ENCODE peak calls at places on chromosomes 5 and 9, in six cellular contexts. One of them, this sample, is unnamed. For H3K4me1 and H3K27me3, the result is how much of the 10 kb centered on the place peaks cover.

GRCh38 chr5:169921370-169921769 is 58.9 kb downstream of the INSYN2B start:
- DNase-seq in BE2C: no peak
- DNase-seq in adipocyte: no peak
- DNase-seq in aorta: no peak
- DNase-seq in uterus: no peak
- DNase-seq in endothelial cell of umbilical vein: no peak
- DNase-seq in this sample: no peak

GRCh38 chr5:180103487-180103886 is 31.9 kb upstream of the RNF130 start:
- DNase-seq in BE2C: no peak
- DNase-seq in adipocyte: no peak
- DNase-seq in aorta: no peak
- DNase-seq in uterus: no peak
- DNase-seq in endothelial cell of umbilical vein: no peak
- DNase-seq in this sample: no peak

GRCh38 chr9:115633099-115633498 is 515.1 kb upstream of the TNC start:
- DNase-seq in BE2C: no peak
- DNase-seq in adipocyte: peak
- DNase-seq in aorta: no peak
- DNase-seq in uterus: no peak
- DNase-seq in endothelial cell of umbilical vein: no peak
- DNase-seq in this sample: no peak

GRCh38 chr5:62460578-62460983 is 48.0 kb downstream of the IPO11 start:
- DNase-seq in BE2C: no peak
- DNase-seq in adipocyte: peak
- DNase-seq in aorta: no peak
- DNase-seq in uterus: no peak
- DNase-seq in endothelial cell of umbilical vein: peak
- DNase-seq in this sample: peak

GRCh38 chr9:99140685-99141314 is 35.9 kb downstream of the TGFBR1 start:
- DNase-seq in BE2C: peak
- DNase-seq in adipocyte: peak
- DNase-seq in aorta: no peak
- DNase-seq in uterus: peak
- DNase-seq in endothelial cell of umbilical vein: peak
- DNase-seq in this sample: peak

GRCh38 chr9:91040371-91041215 is 239.0 kb downstream of the SYK start:
- DNase-seq in BE2C: no peak
- DNase-seq in adipocyte: no peak
- DNase-seq in aorta: no peak
- DNase-seq in uterus: no peak
- DNase-seq in endothelial cell of umbilical vein: no peak
- DNase-seq in this sample: no peak

GRCh38 chr9:98192503-98193335 is at the start of gene CORO2A:
- DNase-seq in BE2C: peak
- DNase-seq in adipocyte: peak
- DNase-seq in aorta: peak
- DNase-seq in uterus: peak
- DNase-seq in endothelial cell of umbilical vein: peak
- DNase-seq in this sample: peak

GRCh38 chr9:136202449-136203405 is 2.2 kb downstream of the LHX3 start:
- DNase-seq in BE2C: no peak
- DNase-seq in adipocyte: no peak
- DNase-seq in aorta: no peak
- DNase-seq in uterus: no peak
- DNase-seq in endothelial cell of umbilical vein: no peak
- DNase-seq in this sample: no peak

GRCh38 chr5:127995556-127995955 is 88.0 kb upstream of the SLC12A2 start:
- DNase-seq in BE2C: no peak
- DNase-seq in adipocyte: peak
- DNase-seq in aorta: no peak
- DNase-seq in uterus: no peak
- DNase-seq in endothelial cell of umbilical vein: no peak
- DNase-seq in this sample: no peak

GRCh38 chr5:80822640-80823039 is 137.5 kb upstream of the RASGRF2 start:
- DNase-seq in BE2C: no peak
- DNase-seq in adipocyte: no peak
- DNase-seq in aorta: no peak
- DNase-seq in uterus: no peak
- DNase-seq in endothelial cell of umbilical vein: no peak
- DNase-seq in this sample: no peak

GRCh38 chr9:129776938-129777768 is 24.3 kb upstream of the PTGES start:
- DNase-seq in BE2C: peak
- DNase-seq in adipocyte: peak
- DNase-seq in aorta: peak
- DNase-seq in uterus: peak
- DNase-seq in endothelial cell of umbilical vein: peak
- DNase-seq in this sample: peak

GRCh38 chr5:158511454-158511853 is 588.3 kb downstream of the EBF1 start:
- DNase-seq in BE2C: no peak
- DNase-seq in adipocyte: no peak
- DNase-seq in aorta: no peak
- DNase-seq in uterus: no peak
- DNase-seq in endothelial cell of umbilical vein: no peak
- DNase-seq in this sample: no peak

GRCh38 chr5:51881901-51882300 is 498.7 kb downstream of the ISL1 start:
- DNase-seq in BE2C: no peak
- DNase-seq in adipocyte: no peak
- DNase-seq in aorta: no peak
- DNase-seq in uterus: no peak
- DNase-seq in endothelial cell of umbilical vein: no peak
- DNase-seq in this sample: no peak

GRCh38 chr5:131541766-131542165 is 93.3 kb downstream of the RAPGEF6 start:
- DNase-seq in BE2C: no peak
- DNase-seq in adipocyte: no peak
- DNase-seq in aorta: no peak
- DNase-seq in uterus: no peak
- DNase-seq in endothelial cell of umbilical vein: peak
- DNase-seq in this sample: no peak

GRCh38 chr9:14346301-14346721 is 32.4 kb upstream of the NFIB start:
- DNase-seq in BE2C: no peak
- DNase-seq in adipocyte: no peak
- DNase-seq in aorta: no peak
- DNase-seq in uterus: no peak
- DNase-seq in endothelial cell of umbilical vein: no peak
- DNase-seq in this sample: no peak

GRCh38 chr5:31886206-31886605 is 247.3 kb downstream of the PDZD2 start:
- DNase-seq in BE2C: no peak
- DNase-seq in adipocyte: no peak
- DNase-seq in aorta: no peak
- DNase-seq in uterus: no peak
- DNase-seq in endothelial cell of umbilical vein: no peak
- DNase-seq in this sample: no peak

GRCh38 chr9:128588581-128589233 is 36.3 kb downstream of the SPTAN1 start:
- DNase-seq in BE2C: no peak
- DNase-seq in adipocyte: no peak
- DNase-seq in aorta: no peak
- DNase-seq in uterus: no peak
- DNase-seq in endothelial cell of umbilical vein: no peak
- DNase-seq in this sample: no peak

GRCh38 chr9:121246821-121247511 is 21.0 kb upstream of the GSN start:
- DNase-seq in BE2C: no peak
- DNase-seq in adipocyte: peak
- DNase-seq in aorta: no peak
- DNase-seq in uterus: peak
- DNase-seq in endothelial cell of umbilical vein: no peak
- DNase-seq in this sample: no peak

GRCh38 chr5:13972029-13972428 is 27.5 kb upstream of the DNAH5 start:
- DNase-seq in BE2C: no peak
- DNase-seq in adipocyte: no peak
- DNase-seq in aorta: no peak
- DNase-seq in uterus: no peak
- DNase-seq in endothelial cell of umbilical vein: no peak
- DNase-seq in this sample: no peak

GRCh38 chr5:155126573-155126972 is 113.0 kb downstream of the KIF4B start:
- DNase-seq in BE2C: no peak
- DNase-seq in adipocyte: no peak
- DNase-seq in aorta: no peak
- DNase-seq in uterus: no peak
- DNase-seq in endothelial cell of umbilical vein: no peak
- DNase-seq in this sample: no peak

GRCh38 chr5:5140051-5141010 is at the start of gene ADAMTS16:
- DNase-seq in BE2C: peak
- DNase-seq in adipocyte: no peak
- DNase-seq in aorta: no peak
- DNase-seq in uterus: no peak
- DNase-seq in endothelial cell of umbilical vein: no peak
- DNase-seq in this sample: no peak

GRCh38 chr5:147482426-147483196 is 27.3 kb downstream of the DPYSL3 start:
- DNase-seq in BE2C: peak
- DNase-seq in adipocyte: peak
- DNase-seq in aorta: no peak
- DNase-seq in uterus: no peak
- DNase-seq in endothelial cell of umbilical vein: peak
- DNase-seq in this sample: no peak

GRCh38 chr9:127545196-127546124 is 66.6 kb upstream of the STXBP1 start:
- DNase-seq in BE2C: no peak
- DNase-seq in adipocyte: no peak
- DNase-seq in aorta: no peak
- DNase-seq in uterus: no peak
- DNase-seq in endothelial cell of umbilical vein: peak
- DNase-seq in this sample: peak

GRCh38 chr9:37246825-37247224 is 126.5 kb downstream of the ZCCHC7 start:
- DNase-seq in BE2C: no peak
- DNase-seq in adipocyte: no peak
- DNase-seq in aorta: no peak
- DNase-seq in uterus: no peak
- DNase-seq in endothelial cell of umbilical vein: no peak
- DNase-seq in this sample: no peak
- H3K4me1 ChIP-seq in BE2C: under half
- H3K4me1 ChIP-seq in adipocyte: under half
- H3K4me1 ChIP-seq in aorta: under half
- H3K4me1 ChIP-seq in uterus: under half
- H3K4me1 ChIP-seq in endothelial cell of umbilical vein: under half
- H3K4me1 ChIP-seq in this sample: under half

DNA sequence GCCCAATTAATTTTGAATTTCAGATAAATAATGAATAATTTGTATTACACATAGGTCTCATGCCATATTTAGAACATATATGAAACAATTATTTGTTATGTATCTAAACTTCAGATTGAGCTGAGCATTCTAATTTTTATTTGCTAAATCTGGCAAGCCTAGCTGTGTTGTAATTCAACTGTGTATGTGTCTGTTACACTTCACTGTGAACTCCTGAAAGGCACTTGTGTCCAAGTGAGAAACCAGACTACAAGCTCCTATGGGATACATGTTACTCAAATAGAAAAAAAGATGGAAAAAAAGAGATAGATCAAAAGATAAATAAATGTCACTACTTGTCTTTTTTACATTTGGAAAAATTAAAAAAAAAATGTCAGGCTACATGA is 56.5 kb upstream of the ANKRD55 start:
- DNase-seq in BE2C: no peak
- DNase-seq in adipocyte: no peak
- DNase-seq in aorta: no peak
- DNase-seq in uterus: no peak
- DNase-seq in endothelial cell of umbilical vein: no peak
- DNase-seq in this sample: no peak
- H3K4me3 ChIP-seq in BE2C: no peak
- H3K4me3 ChIP-seq in adipocyte: no peak
- H3K4me3 ChIP-seq in aorta: no peak
- H3K4me3 ChIP-seq in uterus: no peak
- H3K4me3 ChIP-seq in endothelial cell of umbilical vein: no peak
- H3K4me3 ChIP-seq in this sample: no peak

GRCh38 chr5:38455797-38456330 is 100.6 kb downstream of the LIFR start:
- DNase-seq in BE2C: no peak
- DNase-seq in adipocyte: no peak
- DNase-seq in aorta: no peak
- DNase-seq in uterus: no peak
- DNase-seq in endothelial cell of umbilical vein: no peak
- DNase-seq in this sample: no peak

GRCh38 chr5:38453506-38453905 is 102.9 kb downstream of the LIFR start:
- DNase-seq in BE2C: no peak
- DNase-seq in adipocyte: no peak
- DNase-seq in aorta: peak
- DNase-seq in uterus: no peak
- DNase-seq in endothelial cell of umbilical vein: no peak
- DNase-seq in this sample: no peak

GRCh38 chr5:38451372-38451735 is 105.1 kb downstream of the LIFR start:
- DNase-seq in BE2C: no peak
- DNase-seq in adipocyte: no peak
- DNase-seq in aorta: no peak
- DNase-seq in uterus: no peak
- DNase-seq in endothelial cell of umbilical vein: no peak
- DNase-seq in this sample: no peak

GRCh38 chr5:38452201-38452600 is 104.2 kb downstream of the LIFR start:
- DNase-seq in BE2C: no peak
- DNase-seq in adipocyte: no peak
- DNase-seq in aorta: no peak
- DNase-seq in uterus: no peak
- DNase-seq in endothelial cell of umbilical vein: no peak
- DNase-seq in this sample: no peak

DNA sequence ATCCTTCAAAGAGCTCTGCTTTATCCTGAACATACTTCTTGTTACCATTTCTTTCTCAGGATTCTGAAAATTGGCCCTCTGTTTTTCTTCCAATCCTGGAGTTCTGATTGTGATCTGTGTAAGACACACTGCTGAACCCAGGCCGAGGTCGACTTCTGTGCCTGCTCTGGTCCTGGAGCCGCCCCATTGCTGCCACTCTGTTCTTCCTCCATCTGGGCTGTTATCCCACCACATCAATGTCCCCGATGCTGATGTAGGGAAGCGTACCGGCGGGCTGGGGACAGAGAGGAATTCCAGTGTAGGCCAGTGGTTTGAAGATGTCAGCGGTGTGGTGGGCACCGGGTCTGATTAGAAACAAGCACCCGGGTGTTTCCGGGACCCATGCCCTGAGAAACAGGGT is 102.5 kb downstream of the LIFR start:
- DNase-seq in BE2C: no peak
- DNase-seq in adipocyte: no peak
- DNase-seq in aorta: peak
- DNase-seq in uterus: no peak
- DNase-seq in endothelial cell of umbilical vein: no peak
- DNase-seq in this sample: no peak
- H3K27me3 ChIP-seq in BE2C: under half
- H3K27me3 ChIP-seq in adipocyte: under half
- H3K27me3 ChIP-seq in aorta: under half
- H3K27me3 ChIP-seq in uterus: under half
- H3K27me3 ChIP-seq in endothelial cell of umbilical vein: under half
- H3K27me3 ChIP-seq in this sample: under half

GRCh38 chr5:113040672-113041071 is 64.1 kb downstream of the DCP2 start:
- DNase-seq in BE2C: no peak
- DNase-seq in adipocyte: no peak
- DNase-seq in aorta: no peak
- DNase-seq in uterus: no peak
- DNase-seq in endothelial cell of umbilical vein: no peak
- DNase-seq in this sample: no peak
- H3K4me1 ChIP-seq in BE2C: under half
- H3K4me1 ChIP-seq in adipocyte: under half
- H3K4me1 ChIP-seq in aorta: under half
- H3K4me1 ChIP-seq in uterus: under half
- H3K4me1 ChIP-seq in endothelial cell of umbilical vein: under half
- H3K4me1 ChIP-seq in this sample: under half

This sample was measured in SJSA1.